ENCODE peak calls at places on chromosomes 16 and 17, in five cellular contexts. E is stomach, C is heart right ventricle, N is cardiac muscle cell, K is AG04449. Z is an unnamed sample.

GRCh38 chr17:36602030-36602737 is 801 bp downstream of the MRM1 start:
- DNase-seq in E (no peak), C (no peak), K (no peak), N (peak), Z (no peak)

GRCh38 chr17:81412490-81413093 is 17.3 kb downstream of the BAHCC1 start:
- DNase-seq in C (no peak), E (no peak), N (peak), K (no peak), Z (peak)

GRCh38 chr17:81243333-81243664 is 4.2 kb downstream of the NDUFAF8 start:
- DNase-seq in C (peak), K (no peak), N (no peak), E (no peak), Z (no peak)

GRCh38 chr16:19701091-19701490 is 16.9 kb downstream of the KNOP1 start:
- DNase-seq in C (no peak), N (no peak), K (no peak), E (no peak), Z (no peak)

GRCh38 chr16:83420206-83420760 is 387.5 kb upstream of the HSBP1 start:
- DNase-seq in K (no peak), C (no peak), E (no peak), N (peak), Z (no peak)

GRCh38 chr16:47732122-47732805 is 271.1 kb downstream of the PHKB start:
- DNase-seq in N (peak), C (no peak), E (no peak), K (peak), Z (peak)

GRCh38 chr17:4807534-4808377 is 804 bp downstream of the PLD2 start:
- DNase-seq in K (no peak), N (peak), C (no peak), E (no peak), Z (no peak)

GRCh38 chr17:18038149-18038850 is 668 bp downstream of the ATPAF2 start:
- DNase-seq in E (no peak), K (no peak), N (no peak), C (no peak), Z (no peak)

GRCh38 chr16:75754126-75754525 is 27.8 kb upstream of the CPHXL start:
- DNase-seq in N (peak), K (no peak), E (peak), C (no peak), Z (no peak)

GRCh38 chr17:80856863-80857488 is 134.7 kb upstream of the CHMP6 start:
- DNase-seq in E (no peak), C (no peak), K (no peak), N (no peak), Z (no peak)

GRCh38 chr17:32341857-32342602 is at the start of gene C17orf75:
- DNase-seq in E (peak), K (no peak), C (peak), N (peak), Z (no peak)

GRCh38 chr17:44842748-44843147 is 4.9 kb upstream of the HIGD1B start:
- DNase-seq in E (no peak), N (no peak), C (no peak), K (no peak), Z (no peak)

GRCh38 chr16:19542138-19542821 is 13.2 kb upstream of the VPS35L start:
- DNase-seq in C (no peak), E (no peak), K (no peak), N (no peak), Z (no peak)

GRCh38 chr16:50697881-50698767 is 4.7 kb downstream of the NOD2 start:
- DNase-seq in N (peak), E (peak), K (no peak), C (no peak), Z (no peak)

GRCh38 chr17:9729735-9730420 is 61.5 kb downstream of the DHRS7C start:
- DNase-seq in C (no peak), K (no peak), E (no peak), N (no peak), Z (peak)

GRCh38 chr17:16866436-16866835 is 105.5 kb downstream of the TNFRSF13B start:
- DNase-seq in C (no peak), K (no peak), E (no peak), N (no peak), Z (no peak)

GRCh38 chr16:88298166-88298881 is 84.4 kb upstream of the ZNF469 start:
- DNase-seq in K (no peak), C (no peak), N (peak), E (no peak), Z (no peak)

GRCh38 chr17:74527756-74528155 is 3.5 kb downstream of the CD300LB start:
- DNase-seq in C (no peak), N (no peak), E (peak), K (no peak), Z (no peak)

GRCh38 chr16:2897110-2897509 is 14.1 kb downstream of the FLYWCH2 start:
- DNase-seq in K (no peak), C (no peak), E (no peak), N (no peak), Z (no peak)

GRCh38 chr17:34126496-34126895 is 128.6 kb upstream of the CCL2 start:
- DNase-seq in C (no peak), K (no peak), E (no peak), N (no peak), Z (no peak)

GRCh38 chr17:74923538-74924249 is 379 bp upstream of the OTOP2 start:
- DNase-seq in N (peak), K (no peak), E (peak), C (peak), Z (no peak)

GRCh38 chr17:58282442-58282841 is 1.7 kb upstream of the MPO start:
- DNase-seq in K (no peak), C (no peak), N (no peak), E (no peak), Z (no peak)

GRCh38 chr16:85080923-85081498 is 31.3 kb downstream of the CIBAR2 start:
- DNase-seq in E (no peak), N (no peak), C (no peak), K (no peak), Z (no peak)

GRCh38 chr17:14198013-14198412 is 38.6 kb downstream of the CDRT15 start:
- DNase-seq in N (no peak), K (no peak), C (peak), E (peak), Z (no peak)

GRCh38 chr17:27419156-27419555 is 37.1 kb upstream of the KSR1 start:
- DNase-seq in N (no peak), E (no peak), K (no peak), C (no peak), Z (no peak)

GRCh38 chr17:31074772-31075538 is 19.8 kb upstream of the NF1 start:
- DNase-seq in K (peak), E (no peak), C (no peak), N (no peak), Z (no peak)

GRCh38 chr16:23082161-23082788 is 67.0 kb downstream of the USP31 start:
- DNase-seq in C (no peak), N (no peak), E (no peak), K (no peak), Z (no peak)

GRCh38 chr16:2042171-2042570 is 5.5 kb downstream of the NTHL1 start:
- DNase-seq in N (no peak), C (peak), K (no peak), E (peak), Z (no peak)

DNA sequence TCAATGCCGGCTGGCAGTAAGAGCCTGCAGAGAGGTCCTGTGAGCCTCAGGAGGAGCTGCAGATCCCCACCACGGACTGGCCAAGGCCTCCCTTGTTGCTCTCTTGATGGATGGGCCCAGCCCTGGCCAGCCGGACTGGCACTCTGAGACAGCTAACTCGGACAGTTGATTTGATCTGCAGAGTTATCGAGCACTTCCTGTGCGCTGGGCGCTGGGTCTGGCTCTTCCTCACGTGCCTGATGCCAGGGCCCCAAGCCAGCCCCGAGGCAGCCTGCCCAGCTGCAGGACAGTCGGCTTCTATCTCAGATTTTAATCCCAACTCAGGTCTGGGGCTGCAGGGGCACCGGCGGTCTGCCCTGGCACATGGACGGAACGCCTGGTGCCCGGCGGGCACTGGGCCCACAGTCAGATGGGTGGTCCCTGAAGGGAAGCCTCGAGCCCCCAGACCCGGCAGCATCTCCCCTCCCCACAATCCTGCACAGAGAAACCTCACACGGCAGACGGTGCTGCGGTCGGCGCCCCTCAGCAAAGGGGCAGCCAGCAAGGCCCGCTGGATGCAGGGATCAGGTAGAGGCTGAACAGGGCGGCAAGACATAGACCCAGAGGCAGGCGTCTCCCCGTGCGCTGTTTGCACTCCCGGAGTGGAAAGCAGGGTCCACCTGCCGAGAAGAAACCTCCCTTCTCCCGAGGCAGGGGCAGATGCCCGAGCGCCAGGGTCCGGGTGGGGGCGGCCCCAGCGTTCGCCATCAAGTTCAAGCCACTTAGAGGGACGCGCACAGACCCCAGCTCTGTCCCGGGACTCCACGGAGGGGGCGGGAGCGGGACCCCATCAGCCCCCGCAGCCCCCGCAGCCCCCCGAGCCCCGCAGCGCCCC is 34.0 kb downstream of the TIMM22 start:
- DNase-seq in C (peak), N (no peak), K (no peak), E (no peak), Z (no peak)
- H3K4me3 ChIP-seq in C (peak), N (no peak), K (no peak), E (peak), Z (no peak)

DNA sequence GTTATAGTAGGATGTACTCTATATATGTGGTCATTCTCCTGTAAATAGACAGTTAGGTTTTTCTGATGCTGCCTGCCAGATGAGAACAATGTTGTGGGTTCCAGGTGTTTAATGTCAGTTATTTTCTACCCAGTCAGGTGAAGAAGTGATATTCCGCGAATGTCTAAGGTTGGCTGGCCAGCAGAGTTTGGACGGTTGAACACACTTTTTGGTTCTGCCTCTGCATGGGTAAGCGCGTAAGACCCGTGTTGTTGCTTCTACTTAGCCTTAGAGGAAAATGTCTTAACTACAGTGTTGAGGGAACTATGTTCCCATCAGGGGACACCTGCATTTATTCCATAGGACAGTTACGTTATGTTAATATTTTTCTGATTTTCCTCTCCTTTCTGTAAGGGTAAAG is 162.6 kb downstream of the MAP2K6 start:
- DNase-seq in E (no peak), N (no peak), C (no peak), K (no peak), Z (no peak)
- H3K4me3 ChIP-seq in E (no peak), N (no peak), C (no peak), K (no peak), Z (no peak)

GRCh38 chr16:82011199-82011641 is at the start of gene SDR42E1:
- DNase-seq in N (no peak), C (no peak), E (peak), K (no peak), Z (no peak)
- H3K4me3 ChIP-seq in N (no peak), C (peak), E (peak), K (no peak), Z (peak)

GRCh38 chr17:65489413-65490170 is 71.9 kb downstream of the AXIN2 start:
- DNase-seq in N (no peak), E (no peak), K (no peak), C (no peak), Z (no peak)
- H3K4me3 ChIP-seq in N (no peak), E (no peak), K (no peak), C (no peak), Z (no peak)

GRCh38 chr17:67401106-67401505 is 24.0 kb downstream of the PITPNC1 start:
- DNase-seq in N (no peak), E (no peak), K (no peak), C (no peak), Z (no peak)

GRCh38 chr17:67400193-67400592 is 23.1 kb downstream of the PITPNC1 start:
- DNase-seq in E (no peak), K (no peak), C (no peak), N (no peak), Z (no peak)

GRCh38 chr17:67401598-67402504 is 24.8 kb downstream of the PITPNC1 start:
- DNase-seq in C (no peak), N (no peak), E (no peak), K (no peak), Z (no peak)

GRCh38 chr17:67403483-67403882 is 26.4 kb downstream of the PITPNC1 start:
- DNase-seq in K (no peak), N (no peak), E (no peak), C (no peak), Z (no peak)

GRCh38 chr17:67403065-67403464 is 26.0 kb downstream of the PITPNC1 start:
- DNase-seq in K (no peak), E (no peak), N (no peak), C (no peak), Z (no peak)
- H3K4me3 ChIP-seq in K (no peak), E (no peak), N (no peak), C (no peak), Z (no peak)

DNA sequence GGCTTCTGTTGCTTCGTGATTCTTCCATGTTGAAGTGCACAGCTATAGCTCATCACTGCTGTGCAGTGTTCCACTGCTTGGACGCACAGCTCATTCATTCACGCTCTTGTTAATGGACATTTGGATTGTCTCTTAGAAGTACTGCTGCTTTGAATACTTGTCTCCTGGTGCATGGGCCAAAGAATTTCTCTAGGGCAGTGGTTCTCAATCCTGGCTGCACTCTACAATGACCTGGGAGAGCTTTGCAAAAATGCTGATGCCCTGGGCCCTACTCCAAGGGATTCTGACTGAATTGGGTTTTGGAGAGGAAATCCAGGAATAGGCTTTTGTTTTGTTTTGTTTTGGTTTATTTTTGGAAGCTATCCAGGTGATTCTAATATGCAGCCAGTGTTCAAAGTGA is 20.0 kb downstream of the CCL17 start:
- DNase-seq in E (peak), K (no peak), C (no peak), N (no peak), Z (no peak)
- H3K4me3 ChIP-seq in E (no peak), K (no peak), C (no peak), N (no peak), Z (no peak)

GRCh38 chr17:11601661-11602060 is 3.4 kb downstream of the DNAH9 start:
- DNase-seq in E (no peak), N (no peak), C (no peak), K (no peak), Z (no peak)

DNA sequence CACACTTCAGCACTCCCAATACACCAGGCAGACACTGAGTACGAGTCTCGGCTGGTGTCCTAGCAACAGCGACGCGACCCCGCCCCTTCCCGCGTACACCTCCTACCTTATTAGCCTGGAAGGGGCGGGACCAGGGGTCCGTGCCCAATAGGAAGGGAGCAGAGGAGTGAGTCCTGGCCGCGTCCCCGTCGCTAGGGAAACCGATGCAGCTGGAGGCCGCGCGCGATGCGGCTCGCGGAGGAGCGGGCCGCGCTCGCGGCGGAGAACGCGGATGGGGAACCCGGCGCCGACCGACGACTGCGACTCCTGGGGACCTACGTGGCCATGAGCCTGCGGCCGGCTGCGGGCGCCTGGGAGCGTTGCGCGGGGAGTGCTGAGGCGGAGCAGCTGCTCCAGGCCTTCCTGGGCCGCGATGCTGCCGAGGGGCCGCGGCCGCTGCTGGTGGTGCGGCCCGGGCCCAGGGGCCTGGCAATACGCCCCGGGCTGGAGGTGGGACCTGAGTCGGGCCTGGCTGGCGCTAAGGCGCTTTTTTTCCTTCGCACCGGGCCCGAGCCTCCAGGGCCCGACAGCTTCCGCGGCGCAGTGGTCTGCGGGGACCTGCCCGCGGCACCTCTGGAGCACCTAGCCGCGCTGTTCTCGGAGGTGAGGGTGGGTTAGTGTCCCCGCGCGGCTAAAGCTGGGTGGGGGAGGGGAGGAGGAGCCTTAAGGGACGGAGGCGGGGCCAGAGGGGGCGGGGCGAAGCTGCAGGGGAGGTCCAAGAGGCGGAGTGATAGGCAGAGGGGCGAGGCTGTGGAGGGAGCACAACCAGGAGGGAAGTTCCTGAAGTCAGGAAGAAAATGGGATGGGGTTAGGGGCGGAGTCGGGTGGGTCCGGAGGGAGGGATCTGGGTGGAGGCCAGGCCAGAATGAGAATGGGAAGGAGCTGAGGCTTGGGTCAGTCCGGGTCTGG is at the start of gene DNAH9:
- DNase-seq in K (no peak), N (peak), E (peak), C (peak), Z (peak)
- H3K4me3 ChIP-seq in K (no peak), N (peak), E (peak), C (peak), Z (peak)

Z was measured in kidney epithelial cell.